ENCODE peak calls at places on chromosome 20, in five cellular contexts. F is ecto neural progenitor cell; H is anterior cingulate cortex; S is activated naive CD8-positive, alpha-beta T cell treated with anti-CD3 and anti-CD28 coated beads, Interleukin-2, amount 50 U/mL, for 24 hours; U is ELR. I is an unnamed sample.

GRCh38 chr20:10337291-10337690 is 96.7 kb downstream of the MKKS start:
- DNase-seq in F (no peak), H (no peak), S (no peak), U (no peak), I (no peak)

GRCh38 chr20:64112691-64113443 is 5.5 kb upstream of the NPBWR2 start:
- DNase-seq in F (no peak), H (no peak), S (no peak), U (no peak), I (peak; percentile 53)

GRCh38 chr20:32333181-32333987 is 24.7 kb upstream of the ASXL1 start:
- DNase-seq in F (no peak), H (no peak), S (peak; percentile 53), U (no peak), I (no peak)

GRCh38 chr20:38471987-38472512 is 593 bp upstream of the RALGAPB start:
- DNase-seq in F (no peak), H (no peak), S (no peak), U (no peak), I (no peak)

GRCh38 chr20:19823971-19824370 is 65.9 kb downstream of the RIN2 start:
- DNase-seq in F (no peak), H (no peak), S (no peak), U (no peak), I (no peak)

GRCh38 chr20:48124960-48125359 is 339.7 kb upstream of the SULF2 start:
- DNase-seq in F (no peak), H (no peak), S (no peak), U (no peak), I (no peak)

GRCh38 chr20:53899351-53900167 is 170.8 kb downstream of the BCAS1 start:
- DNase-seq in F (no peak), H (no peak), S (peak; percentile 73), U (peak; percentile 96), I (peak; percentile 61)

GRCh38 chr20:2822073-2822472 is 5.9 kb downstream of the TMEM239 start:
- DNase-seq in F (no peak), H (no peak), S (peak; percentile 37), U (no peak), I (no peak)

GRCh38 chr20:1537731-1538058 is 19.8 kb downstream of the SIRPD start:
- DNase-seq in F (no peak), H (no peak), S (no peak), U (no peak), I (no peak)

GRCh38 chr20:48697845-48698491 is 129.8 kb downstream of the PREX1 start:
- DNase-seq in F (no peak), H (peak; percentile 68), S (no peak), U (peak; percentile 74), I (no peak)

GRCh38 chr20:46994341-46994740 is 99.7 kb downstream of the EYA2 start:
- DNase-seq in F (no peak), H (no peak), S (peak; percentile 55), U (no peak), I (no peak)

GRCh38 chr20:62369508-62370114 is 2.5 kb upstream of the LAMA5 start:
- DNase-seq in F (no peak), H (no peak), S (no peak), U (no peak), I (no peak)

GRCh38 chr20:46751856-46752255 is 42.4 kb downstream of the SLC2A10 start:
- DNase-seq in F (no peak), H (no peak), S (no peak), U (peak; percentile 37), I (no peak)

GRCh38 chr20:17525650-17526049 is 5.5 kb downstream of the BFSP1 start:
- DNase-seq in F (peak; percentile 59), H (no peak), S (no peak), U (peak; percentile 49), I (no peak)

GRCh38 chr20:51400051-51400926 is 142.2 kb downstream of the NFATC2 start:
- DNase-seq in F (no peak), H (no peak), S (peak; percentile 63), U (peak; percentile 58), I (no peak)

GRCh38 chr20:39117486-39117885 is 155.3 kb downstream of the DHX35 start:
- DNase-seq in F (no peak), H (no peak), S (no peak), U (peak; percentile 88), I (no peak)

GRCh38 chr20:380763-381580 is 412 bp downstream of the TRIB3 start:
- DNase-seq in F (peak; percentile 75), H (no peak), S (peak; percentile 79), U (peak; percentile 74), I (no peak)

GRCh38 chr20:33489495-33490022 is 337 bp upstream of the CBFA2T2 start:
- DNase-seq in F (peak; percentile 99), H (peak; percentile 99), S (peak; percentile 100), U (peak; percentile 99), I (peak; percentile 99)

GRCh38 chr20:18853216-18853615 is 39.6 kb downstream of the SCP2D1 start:
- DNase-seq in F (no peak), H (no peak), S (no peak), U (no peak), I (no peak)

GRCh38 chr20:1754306-1754705 is 96.7 kb upstream of the SIRPG start:
- DNase-seq in F (no peak), H (no peak), S (no peak), U (no peak), I (no peak)

GRCh38 chr20:5315807-5316187 is 957 bp downstream of the PROKR2 start:
- DNase-seq in F (no peak), H (no peak), S (peak; percentile 4), U (no peak), I (no peak)

GRCh38 chr20:58583586-58583985 is 67.5 kb upstream of the STX16 start:
- DNase-seq in F (no peak), H (no peak), S (no peak), U (no peak), I (peak; percentile 5)

GRCh38 chr20:49207071-49207470 is 12.1 kb upstream of the DDX27 start:
- DNase-seq in F (no peak), H (no peak), S (no peak), U (peak; percentile 23), I (no peak)

GRCh38 chr20:20939006-20939405 is 167.2 kb downstream of the LINC00237 start:
- DNase-seq in F (no peak), H (no peak), S (no peak), U (no peak), I (no peak)

GRCh38 chr20:63686492-63687321 is 9.7 kb upstream of the TNFRSF6B start:
- DNase-seq in F (no peak), H (no peak), S (peak; percentile 49), U (peak; percentile 95), I (peak; percentile 88)

GRCh38 chr20:58982406-58983114 is 1.5 kb downstream of the NELFCD start:
- DNase-seq in F (no peak), H (no peak), S (no peak), U (no peak), I (peak; percentile 67)

GRCh38 chr20:44536139-44536538 is 14.3 kb upstream of the SERINC3 start:
- DNase-seq in F (no peak), H (no peak), S (no peak), U (no peak), I (no peak)

GRCh38 chr20:64041781-64042771 is 6.1 kb downstream of the C20orf204 start:
- DNase-seq in F (no peak), H (no peak), S (no peak), U (no peak), I (no peak)

GRCh38 chr20:32294071-32294470 is 16.6 kb downstream of the KIF3B start:
- DNase-seq in F (no peak), H (no peak), S (no peak), U (no peak), I (no peak)

GRCh38 chr20:57824909-57825308 is 115.1 kb upstream of the PMEPA1 start:
- DNase-seq in F (no peak), H (no peak), S (no peak), U (no peak), I (no peak)

GRCh38 chr20:18979132-18979531 is 165.5 kb downstream of the SCP2D1 start:
- DNase-seq in F (no peak), H (no peak), S (no peak), U (no peak), I (no peak)

I was measured in suprapubic skin.